ENCODE peak calls at places on chromosome 13, in four cellular contexts. One of them, this sample, is unnamed.
A peak's percentile ranks its signal among the peaks of the same experiment; 100 is the strongest.

GRCh38 chr13:26465514-26465913 is 92.0 kb upstream of the WASF3 start:
- DNase-seq in neural progenitor cell: no peak
- DNase-seq in fibroblast of lung: no peak
- DNase-seq in endodermal cell: no peak
- DNase-seq in this sample: no peak

GRCh38 chr13:98880673-98881072 is 97.2 kb downstream of the DOCK9 start:
- DNase-seq in neural progenitor cell: no peak
- DNase-seq in endodermal cell: no peak
- DNase-seq in fibroblast of lung: no peak
- DNase-seq in this sample: no peak

GRCh38 chr13:49976314-49977258 is 20.3 kb upstream of the TRIM13 start:
- DNase-seq in endodermal cell: peak; percentile 88
- DNase-seq in neural progenitor cell: peak; percentile 88
- DNase-seq in fibroblast of lung: peak; percentile 77
- DNase-seq in this sample: peak; percentile 67

GRCh38 chr13:40672310-40673060 is 6.0 kb upstream of the FOXO1 start:
- DNase-seq in fibroblast of lung: peak; percentile 76
- DNase-seq in endodermal cell: no peak
- DNase-seq in neural progenitor cell: no peak
- DNase-seq in this sample: no peak

GRCh38 chr13:28204690-28205443 is 66.5 kb downstream of the PAN3 start:
- DNase-seq in neural progenitor cell: no peak
- DNase-seq in endodermal cell: no peak
- DNase-seq in fibroblast of lung: no peak
- DNase-seq in this sample: no peak

GRCh38 chr13:40158218-40158617 is 502.8 kb downstream of the COG6 start:
- DNase-seq in neural progenitor cell: no peak
- DNase-seq in fibroblast of lung: no peak
- DNase-seq in endodermal cell: no peak
- DNase-seq in this sample: peak; percentile 47

GRCh38 chr13:76754414-76754813 is 131.8 kb downstream of the KCTD12 start:
- DNase-seq in endodermal cell: no peak
- DNase-seq in neural progenitor cell: no peak
- DNase-seq in fibroblast of lung: peak; percentile 58
- DNase-seq in this sample: no peak

GRCh38 chr13:20431687-20432384 is 93.8 kb downstream of the CRYL1 start:
- DNase-seq in neural progenitor cell: no peak
- DNase-seq in endodermal cell: no peak
- DNase-seq in fibroblast of lung: no peak
- DNase-seq in this sample: no peak

GRCh38 chr13:29319451-29319850 is 276.0 kb downstream of the SLC7A1 start:
- DNase-seq in endodermal cell: peak; percentile 80
- DNase-seq in fibroblast of lung: no peak
- DNase-seq in neural progenitor cell: peak; percentile 86
- DNase-seq in this sample: no peak

GRCh38 chr13:51895906-51896888 is 34.4 kb downstream of the CCDC70 start:
- DNase-seq in neural progenitor cell: peak; percentile 74
- DNase-seq in endodermal cell: peak; percentile 90
- DNase-seq in fibroblast of lung: peak; percentile 65
- DNase-seq in this sample: peak; percentile 69

GRCh38 chr13:19601749-19602725 is 31.4 kb upstream of the MPHOSPH8 start:
- DNase-seq in fibroblast of lung: peak; percentile 29
- DNase-seq in neural progenitor cell: peak; percentile 77
- DNase-seq in endodermal cell: peak; percentile 89
- DNase-seq in this sample: peak; percentile 58

GRCh38 chr13:80399340-80400163 is 58.6 kb upstream of the SPRY2 start:
- DNase-seq in fibroblast of lung: no peak
- DNase-seq in neural progenitor cell: peak; percentile 10
- DNase-seq in endodermal cell: no peak
- DNase-seq in this sample: no peak

GRCh38 chr13:99556867-99557443 is 55.7 kb downstream of the TM9SF2 start:
- DNase-seq in endodermal cell: no peak
- DNase-seq in fibroblast of lung: no peak
- DNase-seq in neural progenitor cell: no peak
- DNase-seq in this sample: no peak

GRCh38 chr13:34179481-34179880 is 361.5 kb downstream of the RFC3 start:
- DNase-seq in endodermal cell: peak; percentile 67
- DNase-seq in neural progenitor cell: peak; percentile 51
- DNase-seq in fibroblast of lung: no peak
- DNase-seq in this sample: no peak

GRCh38 chr13:28805193-28805819 is 14.8 kb upstream of the MTUS2 start:
- DNase-seq in neural progenitor cell: peak; percentile 52
- DNase-seq in endodermal cell: peak; percentile 89
- DNase-seq in fibroblast of lung: no peak
- DNase-seq in this sample: peak; percentile 19

GRCh38 chr13:40271511-40271910 is 394.9 kb downstream of the FOXO1 start:
- DNase-seq in endodermal cell: no peak
- DNase-seq in fibroblast of lung: no peak
- DNase-seq in neural progenitor cell: no peak
- DNase-seq in this sample: no peak

GRCh38 chr13:36872621-36873020 is 47.4 kb downstream of the SMAD9 start:
- DNase-seq in fibroblast of lung: no peak
- DNase-seq in neural progenitor cell: peak; percentile 38
- DNase-seq in endodermal cell: peak; percentile 61
- DNase-seq in this sample: no peak

GRCh38 chr13:75876371-75877050 is 240.4 kb downstream of the LMO7 start:
- DNase-seq in fibroblast of lung: peak; percentile 82
- DNase-seq in endodermal cell: peak; percentile 87
- DNase-seq in neural progenitor cell: peak; percentile 71
- DNase-seq in this sample: peak; percentile 34

GRCh38 chr13:109369357-109370052 is 416.9 kb downstream of the IRS2 start:
- DNase-seq in neural progenitor cell: no peak
- DNase-seq in endodermal cell: no peak
- DNase-seq in fibroblast of lung: no peak
- DNase-seq in this sample: no peak

GRCh38 chr13:46668302-46668720 is 115.3 kb downstream of the LRCH1 start:
- DNase-seq in fibroblast of lung: peak; percentile 94
- DNase-seq in endodermal cell: no peak
- DNase-seq in neural progenitor cell: no peak
- DNase-seq in this sample: no peak

GRCh38 chr13:79405501-79405830 is 589 bp downstream of the RBM26 start:
- DNase-seq in endodermal cell: no peak
- DNase-seq in fibroblast of lung: no peak
- DNase-seq in neural progenitor cell: no peak
- DNase-seq in this sample: no peak

GRCh38 chr13:48578516-48579166 is 45.8 kb upstream of the RCBTB2 start:
- DNase-seq in neural progenitor cell: no peak
- DNase-seq in fibroblast of lung: no peak
- DNase-seq in endodermal cell: no peak
- DNase-seq in this sample: peak; percentile 41

GRCh38 chr13:86563308-86563707 is 764.1 kb upstream of the SLITRK6 start:
- DNase-seq in endodermal cell: no peak
- DNase-seq in neural progenitor cell: no peak
- DNase-seq in fibroblast of lung: peak; percentile 59
- DNase-seq in this sample: no peak

GRCh38 chr13:93472897-93473296 is 246.3 kb downstream of the GPC6 start:
- DNase-seq in fibroblast of lung: no peak
- DNase-seq in endodermal cell: peak; percentile 44
- DNase-seq in neural progenitor cell: no peak
- DNase-seq in this sample: no peak

GRCh38 chr13:93477238-93477637 is 250.6 kb downstream of the GPC6 start:
- DNase-seq in fibroblast of lung: no peak
- DNase-seq in neural progenitor cell: no peak
- DNase-seq in endodermal cell: no peak
- DNase-seq in this sample: no peak

GRCh38 chr13:93473441-93474270 is 247.0 kb downstream of the GPC6 start:
- DNase-seq in neural progenitor cell: no peak
- DNase-seq in endodermal cell: peak; percentile 53
- DNase-seq in fibroblast of lung: peak; percentile 61
- DNase-seq in this sample: no peak

GRCh38 chr13:93476175-93476574 is 249.6 kb downstream of the GPC6 start:
- DNase-seq in endodermal cell: no peak
- DNase-seq in fibroblast of lung: peak; percentile 87
- DNase-seq in neural progenitor cell: no peak
- DNase-seq in this sample: peak; percentile 31

GRCh38 chr13:93472296-93472695 is 245.7 kb downstream of the GPC6 start:
- DNase-seq in neural progenitor cell: no peak
- DNase-seq in fibroblast of lung: no peak
- DNase-seq in endodermal cell: no peak
- DNase-seq in this sample: no peak
- H3K9ac ChIP-seq in neural progenitor cell: no peak overlapping the region
- H3K9ac ChIP-seq in fibroblast of lung: no peak overlapping the region
- H3K9ac ChIP-seq in endodermal cell: no peak overlapping the region
- H3K9ac ChIP-seq in this sample: no peak overlapping the region

GRCh38 chr13:30618186-30618937 is 642 bp downstream of the USPL1 start:
- DNase-seq in neural progenitor cell: peak; percentile 15
- DNase-seq in endodermal cell: no peak
- DNase-seq in fibroblast of lung: no peak
- DNase-seq in this sample: no peak

GRCh38 chr13:30616927-30617314 is 799 bp upstream of the USPL1 start:
- DNase-seq in fibroblast of lung: peak; percentile 96
- DNase-seq in endodermal cell: peak; percentile 87
- DNase-seq in neural progenitor cell: peak; percentile 87
- DNase-seq in this sample: peak; percentile 70

GRCh38 chr13:30618938-30619289 is 1.2 kb downstream of the USPL1 start:
- DNase-seq in fibroblast of lung: no peak
- DNase-seq in neural progenitor cell: no peak
- DNase-seq in endodermal cell: no peak
- DNase-seq in this sample: peak; percentile 9

GRCh38 chr13:30617315-30618185 is at the start of gene USPL1:
- DNase-seq in neural progenitor cell: peak; percentile 99
- DNase-seq in fibroblast of lung: peak; percentile 100
- DNase-seq in endodermal cell: peak; percentile 99
- DNase-seq in this sample: peak; percentile 99

DNA sequence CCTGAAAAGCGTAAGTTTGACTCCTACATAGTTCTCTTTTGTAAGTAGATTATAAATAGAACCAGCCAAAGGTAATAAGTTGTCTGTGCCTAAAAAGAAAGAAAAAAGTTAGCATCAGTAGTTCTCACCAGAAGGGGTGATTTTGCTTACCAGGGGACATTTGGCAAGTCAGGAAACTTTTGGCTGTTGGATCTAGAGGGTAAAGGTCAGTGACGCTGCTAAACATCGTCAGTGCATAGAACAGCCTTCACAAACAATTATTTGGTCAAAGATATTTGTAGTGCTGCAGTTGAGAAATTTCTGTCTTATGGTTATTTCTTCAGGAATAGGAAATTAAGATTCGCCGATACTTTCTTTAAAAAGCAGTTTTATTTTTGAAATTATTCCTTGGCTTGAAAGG is 2.0 kb downstream of the USPL1 start:
- DNase-seq in endodermal cell: no peak
- DNase-seq in neural progenitor cell: no peak
- DNase-seq in fibroblast of lung: peak; percentile 42
- DNase-seq in this sample: no peak
- H3K9ac ChIP-seq in endodermal cell: no peak overlapping the region
- H3K9ac ChIP-seq in neural progenitor cell: peak overlapping the region; percentile 62
- H3K9ac ChIP-seq in fibroblast of lung: no peak overlapping the region
- H3K9ac ChIP-seq in this sample: no peak overlapping the region

GRCh38 chr13:111947876-111948275 is 119.1 kb upstream of the SOX1 start:
- DNase-seq in endodermal cell: no peak
- DNase-seq in fibroblast of lung: no peak
- DNase-seq in neural progenitor cell: no peak
- DNase-seq in this sample: no peak
- H3K9ac ChIP-seq in endodermal cell: no peak overlapping the region
- H3K9ac ChIP-seq in fibroblast of lung: no peak overlapping the region
- H3K9ac ChIP-seq in neural progenitor cell: no peak overlapping the region
- H3K9ac ChIP-seq in this sample: no peak overlapping the region

GRCh38 chr13:24505756-24506155 is 6.8 kb downstream of the PARP4 start:
- DNase-seq in neural progenitor cell: no peak
- DNase-seq in fibroblast of lung: no peak
- DNase-seq in endodermal cell: no peak
- DNase-seq in this sample: no peak
- H3K9ac ChIP-seq in neural progenitor cell: no peak overlapping the region
- H3K9ac ChIP-seq in fibroblast of lung: no peak overlapping the region
- H3K9ac ChIP-seq in endodermal cell: no peak overlapping the region
- H3K9ac ChIP-seq in this sample: no peak overlapping the region

DNA sequence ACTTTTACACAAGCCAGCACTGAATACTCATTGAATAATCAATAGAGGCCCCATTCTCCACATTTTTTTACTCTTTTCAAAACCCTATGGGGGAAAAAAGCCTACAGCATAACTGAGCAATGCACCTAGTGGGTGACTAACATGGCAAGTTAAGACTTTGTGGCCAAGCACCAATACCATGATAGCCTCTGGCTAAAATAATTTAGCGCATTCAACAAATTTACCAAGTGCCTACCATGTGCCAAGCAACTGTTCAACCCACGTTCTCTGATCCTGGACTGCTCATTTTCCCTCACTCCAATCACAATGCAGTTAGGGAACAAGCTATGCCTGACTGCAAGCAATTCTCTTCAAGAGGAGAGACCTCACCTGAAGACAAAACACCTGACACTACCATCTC is 3.0 kb downstream of the ANKRD10 start:
- DNase-seq in neural progenitor cell: no peak
- DNase-seq in fibroblast of lung: no peak
- DNase-seq in endodermal cell: no peak
- DNase-seq in this sample: no peak
- H3K9ac ChIP-seq in neural progenitor cell: no peak overlapping the region
- H3K9ac ChIP-seq in fibroblast of lung: no peak overlapping the region
- H3K9ac ChIP-seq in endodermal cell: no peak overlapping the region
- H3K9ac ChIP-seq in this sample: no peak overlapping the region

DNA sequence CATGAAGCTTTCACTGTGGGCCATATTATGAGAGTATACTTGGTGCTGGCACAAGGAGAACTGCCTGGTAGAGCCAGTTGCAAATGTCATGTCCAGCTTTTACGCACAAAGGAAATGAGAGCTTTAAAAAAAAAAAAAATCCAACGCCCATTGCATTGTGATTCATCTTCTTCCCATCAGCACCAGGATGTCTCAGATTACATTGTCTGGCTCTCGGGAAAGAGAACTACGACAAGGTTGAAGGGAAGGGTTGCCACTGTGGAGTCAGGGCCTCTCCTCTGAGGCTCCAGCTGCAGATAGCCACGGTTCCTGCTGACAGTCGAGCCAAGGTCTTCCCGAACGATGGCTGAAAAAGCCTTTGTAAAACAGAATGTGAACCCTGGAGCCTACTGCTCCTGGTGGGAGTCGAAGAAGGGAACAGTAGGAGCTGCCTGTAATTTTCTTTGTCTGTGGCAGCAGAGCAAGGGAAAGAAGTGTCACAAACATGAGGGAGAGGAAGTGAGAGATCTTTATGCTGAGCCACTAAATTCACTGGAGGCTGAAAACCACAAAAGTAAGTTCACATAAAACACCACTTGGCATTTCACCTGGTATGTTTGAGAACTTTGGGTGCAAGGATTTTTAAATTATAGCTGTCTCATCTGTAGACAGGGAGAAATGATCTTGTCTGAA is 704.7 kb downstream of the DIAPH3 start:
- DNase-seq in endodermal cell: no peak
- DNase-seq in fibroblast of lung: peak; percentile 96
- DNase-seq in neural progenitor cell: peak; percentile 17
- DNase-seq in this sample: no peak
- H3K9ac ChIP-seq in endodermal cell: no peak overlapping the region
- H3K9ac ChIP-seq in fibroblast of lung: no peak overlapping the region
- H3K9ac ChIP-seq in neural progenitor cell: no peak overlapping the region
- H3K9ac ChIP-seq in this sample: no peak overlapping the region

GRCh38 chr13:114161644-114162532 is 17.2 kb upstream of the CFAP97D2 start:
- DNase-seq in neural progenitor cell: no peak
- DNase-seq in endodermal cell: no peak
- DNase-seq in fibroblast of lung: peak; percentile 49
- DNase-seq in this sample: no peak
- H3K9ac ChIP-seq in neural progenitor cell: no peak overlapping the region
- H3K9ac ChIP-seq in endodermal cell: no peak overlapping the region
- H3K9ac ChIP-seq in fibroblast of lung: no peak overlapping the region
- H3K9ac ChIP-seq in this sample: no peak overlapping the region